ENCODE peak calls at places on chromosomes 4 and X, in four cellular contexts. B is DND-41, M is HCT116, K is mesenchymal stem cell. H is an unnamed sample. For H3K4me1, the result is how much of the 10 kb centered on the place peaks cover.

GRCh38 chrX:73913580-73913979 is 350.6 kb downstream of the CHIC1 start:
- DNase-seq in B (no peak), M (no peak), K (no peak), H (no peak)

GRCh38 chr4:99383381-99383780 is 30.8 kb upstream of the ADH1C start:
- DNase-seq in B (no peak), M (no peak), K (no peak), H (no peak)

GRCh38 chrX:44332437-44332836 is 11.0 kb downstream of the EFHC2 start:
- DNase-seq in B (no peak), M (no peak), K (no peak), H (no peak)

GRCh38 chr4:5636766-5637670 is 71.3 kb downstream of the EVC2 start:
- DNase-seq in B (no peak), M (no peak), K (no peak), H (no peak)

GRCh38 chr4:157204634-157205244 is 15.8 kb upstream of the GRIA2 start:
- DNase-seq in B (peak), M (peak), K (no peak), H (peak)

GRCh38 chrX:636971-637659 is 6.5 kb downstream of the SHOX start:
- DNase-seq in B (no peak), M (no peak), K (no peak), H (no peak)

GRCh38 chr4:161132715-161133425 is 1030.9 kb downstream of the FSTL5 start:
- DNase-seq in B (no peak), M (no peak), K (no peak), H (no peak)

GRCh38 chr4:85829276-85830051 is 354.5 kb downstream of the ARHGAP24 start:
- DNase-seq in B (no peak), M (no peak), K (peak), H (no peak)

GRCh38 chr4:14345356-14345775 is 656.9 kb upstream of the CPEB2 start:
- DNase-seq in B (no peak), M (no peak), K (peak), H (peak)

GRCh38 chr4:110629780-110630500 is 7.1 kb upstream of the PITX2 start:
- DNase-seq in B (no peak), M (no peak), K (peak), H (no peak)

GRCh38 chr4:24736066-24736465 is 59.3 kb upstream of the SOD3 start:
- DNase-seq in B (no peak), M (peak), K (peak), H (no peak)

GRCh38 chr4:183906736-183907651 is 1.9 kb downstream of the STOX2 start:
- DNase-seq in B (no peak), M (no peak), K (peak), H (no peak)

GRCh38 chr4:185204238-185204910 is 574 bp upstream of the CFAP97 start:
- DNase-seq in B (no peak), M (no peak), K (no peak), H (peak)

GRCh38 chrX:124395145-124395858 is 48.9 kb downstream of the SH2D1A start:
- DNase-seq in B (peak), M (no peak), K (no peak), H (peak)

GRCh38 chrX:118420462-118420861 is 74.6 kb downstream of the WDR44 start:
- DNase-seq in B (no peak), M (no peak), K (peak), H (peak)

GRCh38 chr4:780730-781492 is 45.0 kb downstream of the CPLX1 start:
- DNase-seq in B (peak), M (no peak), K (peak), H (peak)

GRCh38 chrX:67543818-67544217 is at the start of gene AR:
- DNase-seq in B (no peak), M (no peak), K (peak), H (no peak)

GRCh38 chr4:90081432-90082195 is 45.6 kb upstream of the CCSER1 start:
- DNase-seq in B (no peak), M (no peak), K (no peak), H (no peak)

GRCh38 chr4:1075809-1076524 is 37.4 kb downstream of the RNF212 start:
- DNase-seq in B (no peak), M (no peak), K (no peak), H (no peak)

GRCh38 chr4:38190717-38191178 is 230.6 kb downstream of the PTTG2 start:
- DNase-seq in B (no peak), M (no peak), K (peak), H (no peak)

GRCh38 chr4:105666693-105667092 is 41.8 kb downstream of the INTS12 start:
- DNase-seq in B (no peak), M (no peak), K (peak), H (peak)

GRCh38 chr4:169229571-169230028 is 41.2 kb downstream of the SH3RF1 start:
- DNase-seq in B (no peak), M (peak), K (peak), H (no peak)

GRCh38 chr4:5374994-5375393 is 323.7 kb downstream of the STK32B start:
- DNase-seq in B (no peak), M (no peak), K (no peak), H (no peak)

GRCh38 chr4:40325406-40326019 is 9.6 kb upstream of the CHRNA9 start:
- DNase-seq in B (peak), M (peak), K (peak), H (peak)

GRCh38 chr4:21991050-21991449 is 42.5 kb upstream of the KCNIP4 start:
- DNase-seq in B (no peak), M (no peak), K (no peak), H (no peak)

GRCh38 chrX:126551306-126551705 is 1.3 kb downstream of the DCAF12L1 start:
- DNase-seq in B (no peak), M (no peak), K (no peak), H (no peak)

GRCh38 chr4:85548841-85549240 is 73.9 kb downstream of the ARHGAP24 start:
- DNase-seq in B (no peak), M (no peak), K (peak), H (no peak)

GRCh38 chr4:95835672-95836071 is 4.2 kb upstream of the PDHA2 start:
- DNase-seq in B (peak), M (peak), K (peak), H (no peak)

GRCh38 chr4:153758688-153759406 is 977 bp downstream of the RNF175 start:
- DNase-seq in B (no peak), M (no peak), K (no peak), H (no peak)

GRCh38 chr4:39818646-39819045 is 120.7 kb downstream of the UBE2K start:
- DNase-seq in B (no peak), M (no peak), K (no peak), H (no peak)

GRCh38 chr4:56909083-56909981 is 1.6 kb downstream of the REST start:
- DNase-seq in B (peak), M (no peak), K (peak), H (peak)

GRCh38 chr4:47577779-47578553 is 92.9 kb downstream of the ATP10D start:
- DNase-seq in B (no peak), M (no peak), K (peak), H (no peak)

GRCh38 chr4:124135409-124135813 is 577.1 kb downstream of the ANKRD50 start:
- DNase-seq in B (no peak), M (no peak), K (peak), H (no peak)

GRCh38 chr4:122914292-122914904 is 8.0 kb downstream of the NUDT6 start:
- DNase-seq in B (no peak), M (no peak), K (no peak), H (peak)

GRCh38 chrX:40207626-40208025 is 109.9 kb upstream of the BCOR start:
- DNase-seq in B (no peak), M (no peak), K (no peak), H (no peak)

GRCh38 chrX:130145123-130145522 is 20.5 kb downstream of the AIFM1 start:
- DNase-seq in B (no peak), M (no peak), K (no peak), H (no peak)

DNA sequence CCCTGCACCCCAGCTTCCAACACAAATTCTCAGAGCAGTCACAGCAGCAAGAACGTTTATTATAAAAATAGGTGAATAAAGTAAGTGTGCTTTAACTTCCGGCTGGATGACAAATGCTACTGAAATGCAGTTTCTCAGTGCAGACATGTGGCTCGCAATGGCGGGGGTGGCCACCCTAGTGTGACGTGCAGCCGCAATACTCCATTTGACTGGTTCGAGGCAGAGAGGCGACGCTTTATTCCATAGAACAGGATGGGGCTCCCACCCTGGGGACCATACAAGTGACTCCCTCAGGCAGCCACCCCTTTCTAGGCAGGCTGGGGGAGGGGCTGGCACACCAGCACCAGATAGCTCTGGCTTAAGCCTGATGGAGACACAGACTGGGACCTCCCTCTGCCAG is 14.5 kb downstream of the TNIP2 start:
- DNase-seq in B (no peak), M (no peak), K (no peak), H (no peak)
- H3K9ac ChIP-seq in B (no peak), M (no peak), K (no peak), H (no peak)

DNA sequence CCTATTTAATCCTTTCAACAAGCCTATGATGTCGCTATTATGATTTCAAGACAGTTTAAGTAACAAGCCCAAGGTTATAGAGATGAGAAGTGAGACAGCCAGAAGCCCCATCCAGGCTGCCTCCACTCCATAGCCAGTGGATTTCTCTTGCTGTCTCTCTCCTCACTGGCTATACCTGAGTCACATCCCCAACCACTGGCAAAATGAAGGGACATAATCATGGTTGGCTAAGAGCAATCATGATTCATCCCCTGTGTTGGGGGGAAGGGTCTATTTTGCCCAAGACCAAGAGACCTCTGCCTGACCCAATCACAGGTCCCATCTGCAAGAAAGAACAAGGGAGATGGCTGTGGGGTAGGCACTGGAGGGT is 334.9 kb upstream of the GATB start:
- DNase-seq in B (no peak), M (no peak), K (peak), H (no peak)
- H3K4me1 ChIP-seq in B (half or more), M (under half), K (under half), H (under half)

GRCh38 chr4:94548571-94548970 is 96.8 kb downstream of the PDLIM5 start:
- DNase-seq in B (no peak), M (peak), K (peak), H (no peak)
- H3K9ac ChIP-seq in B (no peak), M (peak), K (peak), H (no peak)

GRCh38 chrX:150842198-150842553 is 56.3 kb downstream of the CD99L2 start:
- DNase-seq in B (no peak), M (no peak), K (no peak), H (no peak)
- H3K4me1 ChIP-seq in B (under half), M (under half), K (under half), H (under half)

GRCh38 chrX:87517571-87518141 is at the start of gene KLHL4:
- DNase-seq in B (peak), M (no peak), K (peak), H (peak)
- H3K9ac ChIP-seq in B (peak), M (no peak), K (peak), H (peak)

DNA sequence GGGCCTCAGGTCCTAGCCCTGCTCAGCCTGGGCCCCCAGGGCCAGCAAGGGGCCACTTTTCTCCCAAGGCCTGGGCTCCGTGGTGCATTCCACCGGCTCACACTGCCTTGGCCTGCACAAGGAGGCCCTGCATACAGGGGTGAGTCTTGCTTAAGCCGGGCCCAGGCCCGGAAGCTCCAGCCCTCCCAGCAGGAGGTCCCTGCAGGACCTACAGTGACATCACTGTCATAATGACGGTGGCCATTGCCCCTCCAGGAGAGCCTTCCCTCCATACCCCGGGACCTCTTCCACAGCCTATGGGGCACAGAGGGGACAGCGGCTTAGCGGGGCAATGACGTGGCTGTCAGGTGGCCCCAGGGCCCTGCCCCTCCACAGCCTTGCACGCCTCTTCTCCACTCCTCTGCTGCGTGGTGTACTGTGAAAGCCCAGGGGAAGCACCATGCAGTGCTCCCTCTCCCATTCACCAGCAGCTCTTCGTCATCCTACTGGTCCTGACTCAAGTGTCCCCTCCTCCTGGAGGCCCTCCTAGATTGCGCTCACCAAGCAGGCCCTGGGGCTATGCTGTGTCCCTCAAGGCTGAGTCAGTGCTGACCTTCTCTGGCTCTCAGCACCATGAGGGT is 32.3 kb upstream of the AFAP1 start:
- DNase-seq in B (no peak), M (no peak), K (no peak), H (no peak)
- H3K4me1 ChIP-seq in B (under half), M (half or more), K (half or more), H (under half)

DNA sequence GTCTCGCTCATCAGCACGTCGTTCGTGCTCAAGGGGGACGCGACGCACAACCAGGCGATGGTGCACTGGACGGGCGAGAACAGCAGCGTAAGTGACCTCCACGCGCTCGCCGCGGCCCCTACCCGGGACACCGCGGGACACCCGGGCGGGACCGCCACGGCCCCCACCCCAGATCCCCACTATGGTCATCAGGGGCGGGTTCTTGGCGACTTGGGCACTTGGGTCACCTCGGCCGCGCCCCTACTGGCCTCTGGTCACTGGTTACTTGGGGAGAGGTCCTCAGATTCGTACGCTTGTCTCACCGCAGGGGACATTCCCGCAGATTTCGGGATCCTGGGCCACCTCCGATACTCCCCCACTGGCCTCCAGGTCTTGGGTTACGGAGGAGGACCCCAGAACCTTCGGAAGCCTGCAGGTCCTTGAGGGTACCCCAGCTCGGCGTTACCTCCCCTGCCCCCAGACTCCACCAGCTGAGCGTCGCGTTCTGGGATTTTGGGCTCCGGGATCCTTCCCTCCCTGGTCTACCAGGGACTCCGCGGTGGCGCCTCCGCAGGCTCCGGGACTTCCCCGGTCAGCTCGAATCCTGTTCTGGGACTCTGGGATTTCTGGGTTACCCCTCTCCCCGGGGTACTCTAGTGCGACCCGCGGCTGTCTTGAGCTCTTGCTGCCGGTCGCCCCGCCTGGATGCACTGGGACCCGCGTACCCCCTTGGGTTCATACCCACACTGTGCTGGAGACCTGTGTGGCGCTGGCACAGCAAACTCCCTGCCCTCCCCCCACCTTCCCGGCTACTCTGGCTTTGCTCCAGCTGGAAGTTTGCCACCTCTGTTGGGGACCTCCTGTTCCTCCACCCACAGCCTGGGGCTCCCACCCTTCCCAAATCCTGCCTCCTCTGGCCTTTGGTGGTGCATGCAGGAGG is 961 bp downstream of the SORCS2 start:
- DNase-seq in B (no peak), M (no peak), K (no peak), H (no peak)
- H3K9ac ChIP-seq in B (no peak), M (no peak), K (peak), H (no peak)

H was measured in MM.1S.